ENCODE peak calls at places on chromosome 6, in six cellular contexts. One of them, this sample, is unnamed.

GRCh38 chr6:137866200-137866913 is 702 bp upstream of the TNFAIP3 start:
- DNase-seq in ACHN: peak
- DNase-seq in stimulated activated CD4-positive, alpha-beta T cell treated with anti-CD3 and anti-CD28 coated beads, Interleukin-12 subunit alpha, Interleukin-12 subunit beta, amount 100 ng/mL, for 4 hours: no peak
- DNase-seq in RPMI8226: no peak
- DNase-seq in pons: peak
- DNase-seq in endothelial cell: no peak
- DNase-seq in this sample: no peak

GRCh38 chr6:129491436-129491835 is 218.5 kb downstream of the ARHGAP18 start:
- DNase-seq in endothelial cell: no peak
- DNase-seq in ACHN: peak
- DNase-seq in RPMI8226: no peak
- DNase-seq in pons: no peak
- DNase-seq in stimulated activated CD4-positive, alpha-beta T cell treated with anti-CD3 and anti-CD28 coated beads, Interleukin-12 subunit alpha, Interleukin-12 subunit beta, amount 100 ng/mL, for 4 hours: no peak
- DNase-seq in this sample: no peak

GRCh38 chr6:25486580-25486979 is 165.4 kb upstream of the SCGN start:
- DNase-seq in endothelial cell: no peak
- DNase-seq in pons: no peak
- DNase-seq in stimulated activated CD4-positive, alpha-beta T cell treated with anti-CD3 and anti-CD28 coated beads, Interleukin-12 subunit alpha, Interleukin-12 subunit beta, amount 100 ng/mL, for 4 hours: no peak
- DNase-seq in ACHN: no peak
- DNase-seq in RPMI8226: no peak
- DNase-seq in this sample: no peak

GRCh38 chr6:52363222-52363867 is 1.4 kb downstream of the PAQR8 start:
- DNase-seq in endothelial cell: no peak
- DNase-seq in pons: peak
- DNase-seq in ACHN: no peak
- DNase-seq in RPMI8226: no peak
- DNase-seq in stimulated activated CD4-positive, alpha-beta T cell treated with anti-CD3 and anti-CD28 coated beads, Interleukin-12 subunit alpha, Interleukin-12 subunit beta, amount 100 ng/mL, for 4 hours: no peak
- DNase-seq in this sample: no peak

GRCh38 chr6:143449731-143450452 is 603 bp downstream of the ADAT2 start:
- DNase-seq in endothelial cell: peak
- DNase-seq in RPMI8226: peak
- DNase-seq in stimulated activated CD4-positive, alpha-beta T cell treated with anti-CD3 and anti-CD28 coated beads, Interleukin-12 subunit alpha, Interleukin-12 subunit beta, amount 100 ng/mL, for 4 hours: no peak
- DNase-seq in pons: peak
- DNase-seq in ACHN: peak
- DNase-seq in this sample: peak

GRCh38 chr6:2794171-2794730 is 29.1 kb downstream of the WRNIP1 start:
- DNase-seq in pons: no peak
- DNase-seq in stimulated activated CD4-positive, alpha-beta T cell treated with anti-CD3 and anti-CD28 coated beads, Interleukin-12 subunit alpha, Interleukin-12 subunit beta, amount 100 ng/mL, for 4 hours: no peak
- DNase-seq in RPMI8226: no peak
- DNase-seq in endothelial cell: no peak
- DNase-seq in ACHN: no peak
- DNase-seq in this sample: peak

GRCh38 chr6:39003072-39003471 is 45.5 kb upstream of the GLP1R start:
- DNase-seq in endothelial cell: peak
- DNase-seq in ACHN: peak
- DNase-seq in pons: no peak
- DNase-seq in RPMI8226: no peak
- DNase-seq in stimulated activated CD4-positive, alpha-beta T cell treated with anti-CD3 and anti-CD28 coated beads, Interleukin-12 subunit alpha, Interleukin-12 subunit beta, amount 100 ng/mL, for 4 hours: no peak
- DNase-seq in this sample: no peak

GRCh38 chr6:74967821-74968220 is 238.0 kb downstream of the COL12A1 start:
- DNase-seq in pons: no peak
- DNase-seq in endothelial cell: no peak
- DNase-seq in ACHN: no peak
- DNase-seq in RPMI8226: no peak
- DNase-seq in stimulated activated CD4-positive, alpha-beta T cell treated with anti-CD3 and anti-CD28 coated beads, Interleukin-12 subunit alpha, Interleukin-12 subunit beta, amount 100 ng/mL, for 4 hours: no peak
- DNase-seq in this sample: no peak

GRCh38 chr6:27630727-27631613 is 158.1 kb upstream of the ZNF184 start:
- DNase-seq in ACHN: peak
- DNase-seq in RPMI8226: peak
- DNase-seq in stimulated activated CD4-positive, alpha-beta T cell treated with anti-CD3 and anti-CD28 coated beads, Interleukin-12 subunit alpha, Interleukin-12 subunit beta, amount 100 ng/mL, for 4 hours: peak
- DNase-seq in pons: peak
- DNase-seq in endothelial cell: peak
- DNase-seq in this sample: peak

GRCh38 chr6:163863565-163863964 is 449.0 kb downstream of the QKI start:
- DNase-seq in RPMI8226: peak
- DNase-seq in endothelial cell: no peak
- DNase-seq in ACHN: no peak
- DNase-seq in stimulated activated CD4-positive, alpha-beta T cell treated with anti-CD3 and anti-CD28 coated beads, Interleukin-12 subunit alpha, Interleukin-12 subunit beta, amount 100 ng/mL, for 4 hours: no peak
- DNase-seq in pons: no peak
- DNase-seq in this sample: no peak

GRCh38 chr6:41298785-41299498 is 12.5 kb upstream of the TREM1 start:
- DNase-seq in pons: peak
- DNase-seq in RPMI8226: no peak
- DNase-seq in stimulated activated CD4-positive, alpha-beta T cell treated with anti-CD3 and anti-CD28 coated beads, Interleukin-12 subunit alpha, Interleukin-12 subunit beta, amount 100 ng/mL, for 4 hours: no peak
- DNase-seq in ACHN: no peak
- DNase-seq in endothelial cell: no peak
- DNase-seq in this sample: no peak

This sample was measured in RWPE1.